ENCODE peak calls at places on chromosome 6, in seven cellular contexts. One of them, this sample, is unnamed.

GRCh38 chr6:156250593-156250992 is 526.6 kb upstream of the ARID1B start:
- DNase-seq in fibroblast of mammary gland: no peak
- DNase-seq in amniotic stem cell: no peak
- DNase-seq in AG09309: no peak
- DNase-seq in mucosa of gallbladder: no peak
- DNase-seq in fibroblast of lung: no peak
- DNase-seq in endothelial cell: no peak
- DNase-seq in this sample: no peak

GRCh38 chr6:128487055-128487454 is 33.3 kb downstream of the PTPRK start:
- DNase-seq in fibroblast of mammary gland: no peak
- DNase-seq in amniotic stem cell: no peak
- DNase-seq in AG09309: no peak
- DNase-seq in mucosa of gallbladder: no peak
- DNase-seq in fibroblast of lung: no peak
- DNase-seq in endothelial cell: no peak
- DNase-seq in this sample: no peak

GRCh38 chr6:7529141-7529540 is 12.3 kb upstream of the DSP start:
- DNase-seq in fibroblast of mammary gland: no peak
- DNase-seq in amniotic stem cell: no peak
- DNase-seq in AG09309: no peak
- DNase-seq in mucosa of gallbladder: no peak
- DNase-seq in fibroblast of lung: peak; percentile 18
- DNase-seq in endothelial cell: no peak
- DNase-seq in this sample: no peak

GRCh38 chr6:5302995-5303622 is 41.8 kb downstream of the FARS2 start:
- DNase-seq in fibroblast of mammary gland: peak; percentile 10
- DNase-seq in amniotic stem cell: no peak
- DNase-seq in AG09309: no peak
- DNase-seq in mucosa of gallbladder: peak; percentile 65
- DNase-seq in fibroblast of lung: peak; percentile 21
- DNase-seq in endothelial cell: peak; percentile 43
- DNase-seq in this sample: no peak

GRCh38 chr6:26243132-26243531 is 121.9 kb upstream of the BTN3A2 start:
- DNase-seq in fibroblast of mammary gland: no peak
- DNase-seq in amniotic stem cell: no peak
- DNase-seq in AG09309: no peak
- DNase-seq in mucosa of gallbladder: peak; percentile 81
- DNase-seq in fibroblast of lung: no peak
- DNase-seq in endothelial cell: no peak
- DNase-seq in this sample: no peak

GRCh38 chr6:157428418-157429202 is 47.6 kb downstream of the ZDHHC14 start:
- DNase-seq in fibroblast of mammary gland: peak; percentile 15
- DNase-seq in amniotic stem cell: no peak
- DNase-seq in AG09309: no peak
- DNase-seq in mucosa of gallbladder: no peak
- DNase-seq in fibroblast of lung: peak; percentile 24
- DNase-seq in endothelial cell: no peak
- DNase-seq in this sample: peak; percentile 18

GRCh38 chr6:28474441-28475219 is 31.3 kb upstream of the ZSCAN23 start:
- DNase-seq in fibroblast of mammary gland: peak; percentile 93
- DNase-seq in amniotic stem cell: peak; percentile 56
- DNase-seq in AG09309: peak; percentile 67
- DNase-seq in mucosa of gallbladder: no peak
- DNase-seq in fibroblast of lung: peak; percentile 82
- DNase-seq in endothelial cell: peak; percentile 55
- DNase-seq in this sample: peak; percentile 62

GRCh38 chr6:7183707-7184106 is 75.9 kb downstream of the RREB1 start:
- DNase-seq in fibroblast of mammary gland: no peak
- DNase-seq in amniotic stem cell: no peak
- DNase-seq in AG09309: no peak
- DNase-seq in mucosa of gallbladder: no peak
- DNase-seq in fibroblast of lung: no peak
- DNase-seq in endothelial cell: no peak
- DNase-seq in this sample: no peak

GRCh38 chr6:97023982-97024381 is 99.5 kb downstream of the KLHL32 start:
- DNase-seq in fibroblast of mammary gland: no peak
- DNase-seq in amniotic stem cell: no peak
- DNase-seq in AG09309: no peak
- DNase-seq in mucosa of gallbladder: no peak
- DNase-seq in fibroblast of lung: no peak
- DNase-seq in endothelial cell: no peak
- DNase-seq in this sample: no peak

GRCh38 chr6:108874470-108875160 is 26.4 kb downstream of the ARMC2 start:
- DNase-seq in fibroblast of mammary gland: peak; percentile 86
- DNase-seq in amniotic stem cell: peak; percentile 4
- DNase-seq in AG09309: peak; percentile 81
- DNase-seq in mucosa of gallbladder: no peak
- DNase-seq in fibroblast of lung: peak; percentile 13
- DNase-seq in endothelial cell: no peak
- DNase-seq in this sample: no peak

GRCh38 chr6:142871910-142872331 is 73.1 kb downstream of the HIVEP2 start:
- DNase-seq in fibroblast of mammary gland: peak; percentile 96
- DNase-seq in amniotic stem cell: no peak
- DNase-seq in AG09309: peak; percentile 81
- DNase-seq in mucosa of gallbladder: peak; percentile 83
- DNase-seq in fibroblast of lung: peak; percentile 99
- DNase-seq in endothelial cell: no peak
- DNase-seq in this sample: no peak

GRCh38 chr6:106908386-106908840 is 66.1 kb downstream of the CD24 start:
- DNase-seq in fibroblast of mammary gland: no peak
- DNase-seq in amniotic stem cell: no peak
- DNase-seq in AG09309: no peak
- DNase-seq in mucosa of gallbladder: no peak
- DNase-seq in fibroblast of lung: no peak
- DNase-seq in endothelial cell: no peak
- DNase-seq in this sample: no peak

GRCh38 chr6:70423189-70424133 is 10.2 kb downstream of the FAM135A start:
- DNase-seq in fibroblast of mammary gland: no peak
- DNase-seq in amniotic stem cell: no peak
- DNase-seq in AG09309: no peak
- DNase-seq in mucosa of gallbladder: no peak
- DNase-seq in fibroblast of lung: no peak
- DNase-seq in endothelial cell: no peak
- DNase-seq in this sample: no peak

GRCh38 chr6:31738048-31738979 is 1.5 kb upstream of the MSH5 start:
- DNase-seq in fibroblast of mammary gland: peak; percentile 90
- DNase-seq in amniotic stem cell: peak; percentile 38
- DNase-seq in AG09309: no peak
- DNase-seq in mucosa of gallbladder: peak; percentile 82
- DNase-seq in fibroblast of lung: peak; percentile 84
- DNase-seq in endothelial cell: no peak
- DNase-seq in this sample: peak; percentile 55

GRCh38 chr6:134046054-134046453 is 6.4 kb downstream of the SLC2A12 start:
- DNase-seq in fibroblast of mammary gland: no peak
- DNase-seq in amniotic stem cell: no peak
- DNase-seq in AG09309: peak; percentile 14
- DNase-seq in mucosa of gallbladder: no peak
- DNase-seq in fibroblast of lung: peak; percentile 28
- DNase-seq in endothelial cell: no peak
- DNase-seq in this sample: no peak

GRCh38 chr6:4641461-4641860 is 134.7 kb upstream of the CDYL start:
- DNase-seq in fibroblast of mammary gland: no peak
- DNase-seq in amniotic stem cell: no peak
- DNase-seq in AG09309: no peak
- DNase-seq in mucosa of gallbladder: no peak
- DNase-seq in fibroblast of lung: no peak
- DNase-seq in endothelial cell: no peak
- DNase-seq in this sample: no peak

GRCh38 chr6:7425808-7426190 is 36.2 kb downstream of the RIOK1 start:
- DNase-seq in fibroblast of mammary gland: no peak
- DNase-seq in amniotic stem cell: no peak
- DNase-seq in AG09309: no peak
- DNase-seq in mucosa of gallbladder: no peak
- DNase-seq in fibroblast of lung: no peak
- DNase-seq in endothelial cell: no peak
- DNase-seq in this sample: no peak

GRCh38 chr6:155517282-155517681 is 61.6 kb upstream of the NOX3 start:
- DNase-seq in fibroblast of mammary gland: no peak
- DNase-seq in amniotic stem cell: no peak
- DNase-seq in AG09309: no peak
- DNase-seq in mucosa of gallbladder: no peak
- DNase-seq in fibroblast of lung: no peak
- DNase-seq in endothelial cell: no peak
- DNase-seq in this sample: no peak

GRCh38 chr6:25052181-25052580 is 116.4 kb upstream of the RIPOR2 start:
- DNase-seq in fibroblast of mammary gland: no peak
- DNase-seq in amniotic stem cell: no peak
- DNase-seq in AG09309: no peak
- DNase-seq in mucosa of gallbladder: no peak
- DNase-seq in fibroblast of lung: no peak
- DNase-seq in endothelial cell: no peak
- DNase-seq in this sample: no peak